ENCODE peak calls at places on chromosomes 12 and 14, in five cellular contexts. U is transverse colon, F is psoas muscle, L is heart right ventricle, Z is mammary epithelial cell. D is an unnamed sample. For H3K27me3, the result is how much of the 10 kb centered on the place peaks cover.

GRCh38 chr14:61965030-61965745 is 203.0 kb downstream of the SNAPC1 start:
- DNase-seq in F (no peak), Z (peak), U (no peak), L (no peak), D (peak)

GRCh38 chr14:103569436-103569835 is 6.7 kb downstream of the COA8 start:
- DNase-seq in L (no peak), Z (no peak), F (no peak), U (no peak), D (no peak)

GRCh38 chr12:6377667-6377994 is 2.3 kb upstream of the SCNN1A start:
- DNase-seq in Z (peak), U (peak), L (no peak), F (no peak), D (no peak)

GRCh38 chr12:92144045-92144630 is 1.5 kb downstream of the BTG1 start:
- DNase-seq in L (peak), F (peak), Z (peak), U (peak), D (peak)

GRCh38 chr14:104349950-104350349 is 211.6 kb downstream of the KIF26A start:
- DNase-seq in Z (no peak), F (no peak), U (peak), L (no peak), D (no peak)

GRCh38 chr12:6608592-6609311 is 1.6 kb upstream of the CHD4 start:
- DNase-seq in F (peak), Z (no peak), L (no peak), U (no peak), D (no peak)

GRCh38 chr12:65430571-65431306 is 152.3 kb downstream of the MSRB3 start:
- DNase-seq in U (no peak), Z (peak), L (no peak), F (no peak), D (peak)

GRCh38 chr12:116665666-116666304 is 72.1 kb downstream of the SPRING1 start:
- DNase-seq in F (no peak), Z (no peak), L (peak), U (no peak), D (no peak)

GRCh38 chr12:29616664-29617409 is 119.4 kb upstream of the OVCH1 start:
- DNase-seq in F (no peak), Z (peak), L (no peak), U (no peak), D (peak)

GRCh38 chr14:101709962-101710891 is 51.3 kb upstream of the PPP2R5C start:
- DNase-seq in L (no peak), Z (peak), F (no peak), U (peak), D (no peak)

DNA sequence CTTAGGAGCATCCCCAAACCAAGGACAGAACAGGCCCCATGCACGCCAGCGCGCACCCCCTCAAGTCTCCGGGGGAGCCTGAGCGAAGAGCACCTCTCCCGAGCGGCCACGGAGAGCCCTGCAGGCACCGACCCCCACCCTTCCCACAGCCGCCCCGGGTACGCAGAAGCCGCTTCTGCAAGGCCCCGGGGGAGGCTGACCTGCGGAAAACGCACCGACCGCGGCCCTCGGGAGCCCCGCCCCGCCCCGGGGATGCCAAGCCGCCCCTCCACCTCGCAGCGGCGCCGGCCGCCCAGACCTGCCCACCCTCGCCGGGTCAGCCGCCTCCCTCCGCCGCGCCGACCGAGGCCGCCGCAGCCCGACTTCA is 385 bp downstream of the CAPRIN2 start:
- DNase-seq in L (no peak), Z (no peak), U (no peak), F (no peak), D (no peak)
- H3K4me3 ChIP-seq in L (peak), Z (peak), U (peak), F (peak), D (peak)

DNA sequence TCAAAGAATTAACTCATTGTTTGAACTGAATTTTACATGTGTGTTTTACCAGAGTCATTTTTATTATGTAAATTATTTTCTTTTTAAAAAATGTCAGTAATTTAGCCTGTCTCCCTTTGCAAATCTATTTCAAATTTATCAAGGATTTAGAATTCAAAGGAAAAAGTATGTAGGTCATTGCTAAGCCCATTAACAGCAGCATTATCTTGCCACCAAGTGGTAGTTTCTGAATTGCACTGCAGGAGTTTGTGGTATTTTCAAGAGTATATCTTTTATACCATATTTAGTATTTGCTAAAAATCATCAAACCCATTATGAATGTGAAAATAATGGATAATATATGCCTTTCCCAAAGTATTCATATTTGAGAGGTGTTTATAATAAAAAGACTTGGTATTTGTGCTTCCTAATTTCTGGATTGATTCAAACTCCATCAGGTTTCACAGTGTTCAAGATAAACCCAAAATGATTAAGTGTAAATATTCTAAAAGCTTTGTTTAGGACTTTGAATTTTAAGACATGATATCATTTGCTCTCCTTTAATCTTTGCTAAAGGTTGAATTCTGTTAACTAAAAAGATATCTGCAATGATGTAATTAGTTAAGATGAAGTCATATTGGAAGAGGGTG is 711.4 kb downstream of the FSCB start:
- DNase-seq in F (no peak), U (no peak), Z (no peak), L (no peak), D (no peak)
- TF ChIP-seq CTCF in F (no peak), U (no peak), Z (peak), L (no peak), D (peak)

DNA sequence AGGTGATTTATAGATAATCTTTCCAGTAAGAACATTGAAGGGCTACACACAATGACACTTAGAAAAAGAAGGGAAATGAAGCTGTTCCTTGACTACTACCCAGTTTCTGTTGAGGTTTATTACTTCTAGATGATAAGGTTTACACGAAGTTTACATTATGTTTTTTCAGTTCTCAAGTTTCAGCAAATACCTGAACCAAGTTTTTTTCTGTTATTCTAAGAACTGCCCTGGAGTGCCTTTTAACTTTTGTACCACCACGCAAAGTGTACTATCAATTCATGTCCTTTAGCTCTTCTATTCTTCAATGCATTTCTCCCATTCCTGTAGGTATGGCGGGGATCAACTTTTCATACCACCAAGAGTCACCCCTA is 5.8 kb downstream of the FBXL14 start:
- DNase-seq in Z (no peak), U (no peak), F (no peak), L (no peak), D (no peak)
- H3K27me3 ChIP-seq in Z (under half), U (under half), F (under half), L (under half), D (under half)

GRCh38 chr12:70365648-70366518 is at the start of gene KCNMB4:
- DNase-seq in U (peak), Z (peak), F (peak), L (peak), D (no peak)

GRCh38 chr12:70365398-70365647 is 767 bp upstream of the KCNMB4 start:
- DNase-seq in U (no peak), Z (no peak), L (no peak), F (no peak), D (no peak)

GRCh38 chr12:70364695-70365397 is 1.2 kb upstream of the KCNMB4 start:
- DNase-seq in L (no peak), U (no peak), F (no peak), Z (peak), D (no peak)

GRCh38 chr12:70367268-70368141 is 1.4 kb downstream of the KCNMB4 start:
- DNase-seq in U (no peak), F (no peak), L (no peak), Z (peak), D (no peak)

GRCh38 chr12:70366581-70367267 is 634 bp downstream of the KCNMB4 start:
- DNase-seq in F (peak), Z (peak), U (peak), L (peak), D (no peak)
- H3K4me3 ChIP-seq in F (peak), Z (peak), U (peak), L (peak), D (peak)

DNA sequence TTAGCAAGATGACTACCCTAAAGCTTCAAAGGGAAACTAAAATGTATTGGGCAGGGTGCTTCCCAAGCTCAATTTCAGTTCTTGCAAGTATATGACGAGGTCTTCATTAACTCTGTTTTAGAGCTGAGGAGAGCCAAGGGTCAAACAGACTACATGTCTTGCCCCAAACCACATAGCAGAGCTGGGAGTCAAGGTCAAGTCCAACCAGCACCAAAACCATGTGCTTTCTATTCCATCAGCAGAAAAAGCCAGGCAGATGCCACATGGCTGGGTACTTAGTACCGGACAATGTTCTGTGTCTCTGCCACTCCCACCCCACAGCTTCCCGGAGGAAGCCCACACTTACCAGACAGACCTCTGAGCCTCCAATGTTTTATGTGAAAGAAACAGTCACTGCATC is 17.6 kb downstream of the NID2 start:
- DNase-seq in L (no peak), Z (no peak), U (no peak), F (no peak), D (no peak)
- TF ChIP-seq CTCF in L (no peak), Z (no peak), U (no peak), F (no peak), D (no peak)

GRCh38 chr12:114480309-114481199 is 74.6 kb upstream of the TBX5 start:
- DNase-seq in Z (peak), U (no peak), F (no peak), L (no peak), D (no peak)
- H3K27me3 ChIP-seq in Z (under half), U (half or more), F (half or more), L (half or more), D (under half)

GRCh38 chr12:30925607-30926242 is 823 bp upstream of the TSPAN11 start:
- DNase-seq in Z (no peak), L (no peak), F (no peak), U (no peak), D (no peak)
- H3K4me3 ChIP-seq in Z (peak), L (peak), F (peak), U (peak), D (peak)

DNA sequence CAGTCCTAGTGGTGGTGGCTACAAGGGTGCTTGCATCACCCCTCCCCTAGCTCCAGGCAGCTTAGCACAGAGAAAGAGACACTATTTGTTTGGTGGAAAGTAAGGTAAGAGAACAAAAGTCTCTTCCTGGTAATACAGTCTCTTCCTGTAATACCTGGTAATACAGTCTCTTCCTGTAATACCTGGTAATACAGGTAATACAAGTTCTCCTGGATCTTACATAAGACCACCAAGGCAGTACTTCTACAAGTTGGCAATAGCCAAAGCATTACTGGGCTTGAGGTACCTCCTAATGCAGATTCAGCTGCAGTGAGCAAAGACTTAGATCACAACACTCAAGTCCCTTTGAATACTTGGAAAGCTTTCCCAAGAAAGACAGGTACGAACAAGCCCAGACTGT is 77.0 kb downstream of the CATSPERB start:
- DNase-seq in F (no peak), U (no peak), Z (peak), L (no peak), D (no peak)
- TF ChIP-seq CTCF in F (no peak), U (no peak), Z (no peak), L (no peak), D (no peak)

GRCh38 chr14:99546230-99546879 is 57.7 kb downstream of the CCDC85C start:
- DNase-seq in L (no peak), F (no peak), Z (no peak), U (no peak), D (no peak)
- H3K27me3 ChIP-seq in L (under half), F (under half), Z (under half), U (under half), D (under half)

GRCh38 chr12:108128221-108129016 is 669 bp upstream of the WSCD2 start:
- DNase-seq in U (no peak), F (no peak), Z (no peak), L (no peak), D (no peak)

GRCh38 chr12:108127654-108128053 is 1.4 kb upstream of the WSCD2 start:
- DNase-seq in U (no peak), F (no peak), Z (no peak), L (no peak), D (no peak)

GRCh38 chr12:108131035-108131434 is 1.9 kb downstream of the WSCD2 start:
- DNase-seq in Z (no peak), L (no peak), F (no peak), U (no peak), D (no peak)

GRCh38 chr12:108126990-108127468 is 2.1 kb upstream of the WSCD2 start:
- DNase-seq in L (no peak), Z (no peak), F (no peak), U (no peak), D (no peak)

GRCh38 chr12:108129017-108129812 is at the start of gene WSCD2:
- DNase-seq in F (peak), L (peak), Z (peak), U (peak), D (no peak)
- H3K4me3 ChIP-seq in F (peak), L (peak), Z (peak), U (peak), D (no peak)